ENCODE peak calls at places on chromosome 4, in eight cellular contexts. G is HTR-8/SVneo, Y is A549, W is BJ, N is GM18507, R is neuronal stem cell, B is left lung, Q is NCI-H2107. X is an unnamed sample.
A peak's percentile ranks its signal among the peaks of the same experiment; 100 is the strongest.

GRCh38 chr4:15037923-15038541 is 35.8 kb downstream of the CPEB2 start:
- DNase-seq in G (no peak), Y (no peak), W (no peak), N (no peak), R (no peak), B (no peak), Q (no peak), X (no peak)

GRCh38 chr4:84866295-84866694 is 100.2 kb downstream of the WDFY3 start:
- DNase-seq in G (no peak), Y (no peak), W (no peak), N (no peak), R (no peak), B (no peak), Q (no peak), X (no peak)

GRCh38 chr4:90842960-90843359 is 715.8 kb downstream of the CCSER1 start:
- DNase-seq in G (no peak), Y (peak; percentile 56), W (no peak), N (peak; percentile 1), R (no peak), B (no peak), Q (no peak), X (no peak)

GRCh38 chr4:73619351-73619750 is 885 bp downstream of the RASSF6 start:
- DNase-seq in G (no peak), Y (no peak), W (no peak), N (no peak), R (no peak), B (no peak), Q (no peak), X (no peak)

GRCh38 chr4:77443941-77444340 is 161.7 kb upstream of the CXCL13 start:
- DNase-seq in G (no peak), Y (no peak), W (peak; percentile 16), N (no peak), R (no peak), B (no peak), Q (no peak), X (no peak)

GRCh38 chr4:60805500-60806313 is 394.4 kb upstream of the ADGRL3 start:
- DNase-seq in G (no peak), Y (peak; percentile 18), W (no peak), N (no peak), R (peak; percentile 21), B (no peak), Q (no peak), X (peak; percentile 22)

GRCh38 chr4:109701566-109702399 is 1.5 kb downstream of the CASP6 start:
- DNase-seq in G (no peak), Y (no peak), W (no peak), N (no peak), R (no peak), B (no peak), Q (no peak), X (no peak)

GRCh38 chr4:8468746-8469535 is 28.4 kb downstream of the TRMT44 start:
- DNase-seq in G (peak; percentile 78), Y (peak; percentile 53), W (peak; percentile 8), N (peak; percentile 55), R (peak; percentile 52), B (peak; percentile 60), Q (no peak), X (no peak)

GRCh38 chr4:8163436-8164193 is 5.0 kb upstream of the ABLIM2 start:
- DNase-seq in G (no peak), Y (no peak), W (no peak), N (no peak), R (no peak), B (no peak), Q (no peak), X (no peak)

GRCh38 chr4:169410839-169411770 is 140.3 kb upstream of the SH3RF1 start:
- DNase-seq in G (peak; percentile 28), Y (peak; percentile 1), W (peak; percentile 59), N (peak; percentile 25), R (peak; percentile 11), B (no peak), Q (no peak), X (no peak)

GRCh38 chr4:6281436-6282144 is 11.9 kb downstream of the WFS1 start:
- DNase-seq in G (no peak), Y (no peak), W (no peak), N (no peak), R (no peak), B (no peak), Q (no peak), X (no peak)